ENCODE peak calls at places on chromosomes 5 and 9, in eight cellular contexts. R, G, Q, M, I, D, O and B are unnamed samples.

GRCh38 chr5:95895771-95896170 is 65.9 kb downstream of the ELL2 start:
- DNase-seq in R (peak), G (no peak), Q (no peak), M (no peak), I (peak), D (no peak), O (no peak), B (no peak)

GRCh38 chr9:126222363-126222834 is 104.2 kb upstream of the MVB12B start:
- DNase-seq in R (no peak), G (no peak), Q (no peak), M (no peak), I (no peak), D (no peak), O (no peak), B (no peak)

GRCh38 chr5:14211818-14212799 is 69.0 kb downstream of the TRIO start:
- DNase-seq in R (no peak), G (no peak), Q (no peak), M (no peak), I (no peak), D (no peak), O (no peak), B (peak)

GRCh38 chr9:22354699-22355384 is 91.8 kb upstream of the DMRTA1 start:
- DNase-seq in R (no peak), G (no peak), Q (no peak), M (no peak), I (peak), D (no peak), O (no peak), B (no peak)

GRCh38 chr5:55917402-55918096 is 66.4 kb downstream of the IL31RA start:
- DNase-seq in R (no peak), G (no peak), Q (no peak), M (no peak), I (no peak), D (no peak), O (no peak), B (no peak)

GRCh38 chr9:88786291-88787054 is 204.8 kb upstream of the S1PR3 start:
- DNase-seq in R (no peak), G (no peak), Q (no peak), M (no peak), I (peak), D (no peak), O (no peak), B (no peak)

GRCh38 chr9:83182071-83182470 is 119.1 kb upstream of the RASEF start:
- DNase-seq in R (no peak), G (no peak), Q (no peak), M (no peak), I (no peak), D (no peak), O (no peak), B (no peak)

GRCh38 chr9:135000647-135001245 is 83.0 kb upstream of the FCN1 start:
- DNase-seq in R (no peak), G (no peak), Q (peak), M (no peak), I (peak), D (no peak), O (no peak), B (no peak)

GRCh38 chr5:138650999-138651766 is 76.0 kb upstream of the HSPA9 start:
- DNase-seq in R (no peak), G (no peak), Q (no peak), M (no peak), I (no peak), D (peak), O (no peak), B (no peak)

GRCh38 chr5:150613991-150614650 is 26.3 kb upstream of the SYNPO start:
- DNase-seq in R (no peak), G (no peak), Q (no peak), M (no peak), I (no peak), D (no peak), O (no peak), B (no peak)
- TF ChIP-seq CTCF in R (peak), G (peak), Q (no peak), M (no peak), I (no peak), D (no peak), O (peak), B (no peak)

DNA sequence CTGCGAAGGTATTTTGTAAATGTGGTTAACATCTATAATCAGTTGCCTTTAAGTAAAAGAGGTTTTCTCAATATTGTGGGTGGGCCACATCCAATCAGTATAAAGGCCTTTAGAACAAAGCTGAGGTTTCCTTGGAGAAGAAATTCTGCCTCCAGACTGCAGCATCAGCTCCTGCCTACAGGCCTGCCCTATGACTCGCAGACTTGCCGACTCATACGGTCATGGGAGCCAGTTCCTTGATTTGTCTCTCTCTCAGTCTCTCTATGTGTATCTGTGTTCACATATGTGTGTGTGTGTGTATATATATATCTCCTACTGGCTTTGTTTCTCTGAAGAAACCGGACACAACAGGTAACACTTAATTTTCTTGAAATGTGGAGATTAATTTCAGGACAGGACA is 45.3 kb downstream of the SLC36A1 start:
- DNase-seq in R (no peak), G (no peak), Q (peak), M (no peak), I (peak), D (no peak), O (peak), B (no peak)
- TF ChIP-seq CTCF in R (no peak), G (no peak), Q (no peak), M (no peak), I (no peak), D (no peak), O (peak), B (no peak)

DNA sequence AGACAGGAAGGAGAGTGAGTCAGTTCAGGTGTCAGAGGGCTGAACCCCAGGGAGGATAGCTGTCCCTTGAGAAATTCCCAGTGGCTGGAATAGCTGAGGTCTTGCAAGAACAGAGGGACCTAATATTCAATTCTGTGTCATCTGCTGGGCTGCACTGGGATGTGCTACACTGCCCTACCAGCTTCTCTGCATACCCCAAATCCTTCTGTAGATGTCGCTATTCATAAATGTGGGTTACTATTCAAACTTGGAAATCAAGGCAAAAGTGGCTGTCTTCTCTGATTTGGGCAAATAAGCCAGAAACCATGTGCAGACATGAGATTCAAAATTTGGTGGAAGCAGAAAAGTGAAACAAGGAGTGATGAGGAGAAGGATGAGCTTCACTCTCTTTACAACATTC is 16.3 kb downstream of the TNFSF8 start:
- DNase-seq in R (no peak), G (no peak), Q (no peak), M (no peak), I (no peak), D (no peak), O (no peak), B (no peak)
- TF ChIP-seq CTCF in R (peak), G (peak), Q (peak), M (no peak), I (peak), D (peak), O (peak), B (no peak)

GRCh38 chr9:97487107-97487506 is 14.4 kb upstream of the TMOD1 start:
- DNase-seq in R (peak), G (no peak), Q (no peak), M (no peak), I (peak), D (no peak), O (no peak), B (no peak)
- TF ChIP-seq CTCF in R (peak), G (peak), Q (peak), M (no peak), I (no peak), D (peak), O (peak), B (no peak)

GRCh38 chr5:66769839-66770617 is 173.8 kb downstream of the MAST4 start:
- DNase-seq in R (peak), G (no peak), Q (peak), M (no peak), I (peak), D (peak), O (no peak), B (no peak)
- TF ChIP-seq CTCF in R (peak), G (no peak), Q (no peak), M (no peak), I (no peak), D (peak), O (peak), B (no peak)